ENCODE peak calls at places on chromosomes 16 and 17, in five cellular contexts. T is mesenchymal stem cell, H is H1, V is trophoblast cell, C is H9. F is an unnamed sample.

GRCh38 chr17:16879686-16880085 is 92.2 kb downstream of the TNFRSF13B start:
- DNase-seq in T (no peak), H (no peak), V (no peak), C (peak), F (no peak)

GRCh38 chr16:66188786-66189725 is 177.4 kb upstream of the CDH5 start:
- DNase-seq in T (no peak), H (peak), V (no peak), C (no peak), F (no peak)

GRCh38 chr16:67101683-67102082 is 8.1 kb upstream of the PHAF1 start:
- DNase-seq in T (peak), H (no peak), V (no peak), C (no peak), F (no peak)

GRCh38 chr16:48272837-48273421 is 25.6 kb upstream of the ABCC11 start:
- DNase-seq in T (no peak), H (no peak), V (no peak), C (no peak), F (no peak)

GRCh38 chr16:84497418-84497817 is 7.0 kb downstream of the MEAK7 start:
- DNase-seq in T (no peak), H (no peak), V (no peak), C (peak), F (no peak)

GRCh38 chr17:17696871-17697633 is 15.8 kb downstream of the RAI1 start:
- DNase-seq in T (no peak), H (no peak), V (peak), C (no peak), F (no peak)

GRCh38 chr17:57544834-57545463 is 200.2 kb downstream of the CCDC182 start:
- DNase-seq in T (no peak), H (no peak), V (no peak), C (no peak), F (no peak)

GRCh38 chr17:73749906-73750305 is 105.7 kb upstream of the SDK2 start:
- DNase-seq in T (no peak), H (no peak), V (no peak), C (no peak), F (no peak)

GRCh38 chr16:22031483-22032083 is 23.7 kb downstream of the MOSMO start:
- DNase-seq in T (no peak), H (no peak), V (no peak), C (no peak), F (no peak)

GRCh38 chr16:86245351-86245750 is 265.0 kb upstream of the FOXF1 start:
- DNase-seq in T (no peak), H (no peak), V (no peak), C (no peak), F (no peak)

GRCh38 chr16:62363451-62363850 is 327.2 kb upstream of the CDH8 start:
- DNase-seq in T (peak), H (no peak), V (no peak), C (peak), F (no peak)

GRCh38 chr16:57194512-57194911 is 8.4 kb downstream of the RSPRY1 start:
- DNase-seq in T (peak), H (no peak), V (peak), C (no peak), F (no peak)

GRCh38 chr17:37614391-37614790 is 5.2 kb upstream of the SYNRG start:
- DNase-seq in T (peak), H (no peak), V (peak), C (no peak), F (no peak)

GRCh38 chr17:39845052-39845976 is 18.8 kb downstream of the IKZF3 start:
- DNase-seq in T (no peak), H (no peak), V (no peak), C (no peak), F (no peak)

DNA sequence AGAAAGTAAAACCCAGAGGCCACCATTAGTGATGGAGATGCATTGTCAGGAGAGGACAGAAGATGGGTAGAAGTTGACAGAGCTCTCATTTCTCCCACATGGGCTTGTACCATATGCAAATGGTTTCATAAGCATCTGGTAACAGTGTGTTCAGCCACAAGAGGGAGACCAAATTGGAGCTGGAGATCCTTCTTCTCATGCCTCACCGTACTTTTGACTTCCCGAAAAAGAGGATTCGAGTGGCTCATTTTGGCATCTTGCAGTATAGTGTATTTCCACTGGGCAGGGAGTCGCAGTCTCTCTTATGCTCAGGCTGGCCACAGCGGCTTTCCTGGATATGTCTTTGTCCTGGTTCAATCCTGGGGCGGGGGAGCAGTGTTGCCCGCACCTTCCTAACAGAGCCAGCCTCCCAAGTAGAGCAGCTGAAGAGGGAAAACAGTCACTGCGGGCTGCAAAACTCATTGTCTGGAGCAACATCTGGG is 23.8 kb downstream of the TBC1D3B start:
- DNase-seq in T (no peak), H (no peak), V (no peak), C (no peak), F (no peak)
- H3K18ac ChIP-seq in T (no peak), H (no peak), V (no peak), C (no peak), F (no peak)

GRCh38 chr17:14481664-14482063 is 180.8 kb downstream of the HS3ST3B1 start:
- DNase-seq in T (no peak), H (no peak), V (no peak), C (no peak), F (no peak)
- H2BK12ac ChIP-seq in T (no peak), H (no peak), V (no peak), C (no peak), F (no peak)

GRCh38 chr17:4597975-4598374 is 13.6 kb downstream of the SMTNL2 start:
- DNase-seq in T (no peak), H (no peak), V (no peak), C (no peak), F (no peak)

GRCh38 chr17:4600563-4600962 is 16.2 kb downstream of the SMTNL2 start:
- DNase-seq in T (no peak), H (no peak), V (no peak), C (peak), F (no peak)

GRCh38 chr17:4601326-4601725 is 17.0 kb downstream of the SMTNL2 start:
- DNase-seq in T (no peak), H (no peak), V (no peak), C (no peak), F (no peak)

GRCh38 chr17:4598776-4599504 is 14.6 kb downstream of the SMTNL2 start:
- DNase-seq in T (peak), H (no peak), V (peak), C (no peak), F (no peak)

GRCh38 chr17:4599505-4600281 is 15.4 kb downstream of the SMTNL2 start:
- DNase-seq in T (peak), H (peak), V (no peak), C (peak), F (peak)
- H3K18ac ChIP-seq in T (no peak), H (peak), V (peak), C (no peak), F (peak)

GRCh38 chr16:78198299-78198698 is 98.8 kb downstream of the WWOX start:
- DNase-seq in T (no peak), H (no peak), V (no peak), C (no peak), F (no peak)

GRCh38 chr16:78192734-78193133 is 93.3 kb downstream of the WWOX start:
- DNase-seq in T (no peak), H (no peak), V (no peak), C (no peak), F (no peak)

GRCh38 chr16:78196527-78196926 is 97.1 kb downstream of the WWOX start:
- DNase-seq in T (no peak), H (no peak), V (no peak), C (no peak), F (no peak)

GRCh38 chr16:78195868-78196267 is 96.4 kb downstream of the WWOX start:
- DNase-seq in T (no peak), H (no peak), V (no peak), C (no peak), F (no peak)

DNA sequence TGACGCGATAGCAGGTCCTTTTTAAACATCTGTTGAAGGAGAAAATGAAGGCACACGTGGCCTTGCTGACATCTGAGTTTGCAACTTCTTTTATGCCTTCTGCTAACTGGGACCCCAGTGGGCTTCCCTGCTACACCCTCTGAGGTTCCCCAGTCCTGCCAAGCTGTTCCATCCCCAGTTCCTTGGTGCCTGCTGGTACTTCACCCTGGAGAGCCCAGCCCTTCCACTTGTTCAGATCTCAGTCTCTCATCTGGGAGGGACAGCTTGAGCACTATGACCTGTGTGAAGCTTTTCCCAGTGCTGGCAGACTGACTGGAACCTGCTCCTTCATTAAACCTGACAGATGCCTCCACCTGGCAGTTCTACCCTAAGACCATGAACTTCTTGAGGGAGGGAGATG is 95.5 kb downstream of the WWOX start:
- DNase-seq in T (no peak), H (peak), V (no peak), C (no peak), F (no peak)
- H2BK12ac ChIP-seq in T (no peak), H (no peak), V (no peak), C (no peak), F (no peak)

GRCh38 chr16:89507834-89508590 is at the start of gene SPG7:
- DNase-seq in T (peak), H (peak), V (peak), C (peak), F (peak)
- H3K18ac ChIP-seq in T (peak), H (peak), V (peak), C (peak), F (peak)

GRCh38 chr17:70017112-70017511 is 57.9 kb upstream of the KCNJ16 start:
- DNase-seq in T (no peak), H (no peak), V (no peak), C (no peak), F (no peak)
- H2BK12ac ChIP-seq in T (no peak), H (no peak), V (no peak), C (no peak), F (no peak)

GRCh38 chr17:965311-965989 is 14.1 kb downstream of the NXN start:
- DNase-seq in T (peak), H (no peak), V (no peak), C (no peak), F (no peak)
- H3K18ac ChIP-seq in T (peak), H (peak), V (no peak), C (no peak), F (no peak)

GRCh38 chr17:44205962-44206824 is 6.5 kb upstream of the ATXN7L3 start:
- DNase-seq in T (no peak), H (no peak), V (no peak), C (no peak), F (no peak)
- H2BK12ac ChIP-seq in T (no peak), H (no peak), V (no peak), C (no peak), F (no peak)

GRCh38 chr16:52991572-52991971 is 61.1 kb downstream of the CHD9NB start:
- DNase-seq in T (no peak), H (no peak), V (no peak), C (no peak), F (no peak)
- H3K18ac ChIP-seq in T (no peak), H (no peak), V (no peak), C (no peak), F (no peak)